ENCODE peak calls at places on chromosomes 4 and X, in nine cellular contexts. F is ovary; I is psoas muscle; E is SK-N-SH; W is A549; C is pancreas; L is spleen; S is ascending aorta; K is CD8-positive, alpha-beta T cell. N is an unnamed sample.

GRCh38 chrX:71994601-71995000 is 84.0 kb downstream of the NHSL2 start:
- DNase-seq in F (no peak), I (no peak), E (no peak), W (no peak), C (no peak), L (no peak), S (no peak), K (no peak), N (no peak)

GRCh38 chr4:98326168-98326567 is 65.0 kb downstream of the RAP1GDS1 start:
- DNase-seq in F (no peak), I (no peak), E (no peak), W (no peak), C (no peak), L (no peak), S (no peak), K (no peak), N (no peak)

GRCh38 chr4:108833041-108833440 is 70.2 kb upstream of the ETNPPL start:
- DNase-seq in F (no peak), I (no peak), E (no peak), W (peak; percentile 6), C (no peak), L (no peak), S (no peak), K (no peak), N (no peak)

GRCh38 chr4:30717208-30718020 is 2.8 kb upstream of the PCDH7 start:
- DNase-seq in F (peak; percentile 22), I (peak; percentile 52), E (peak; percentile 42), W (peak; percentile 27), C (no peak), L (peak; percentile 77), S (peak; percentile 74), K (no peak), N (peak; percentile 19)

GRCh38 chr4:137530176-137530575 is 2.1 kb downstream of the PCDH18 start:
- DNase-seq in F (no peak), I (no peak), E (no peak), W (no peak), C (no peak), L (no peak), S (no peak), K (no peak), N (no peak)

GRCh38 chr4:56804551-56804950 is 16.9 kb downstream of the SPINK2 start:
- DNase-seq in F (no peak), I (no peak), E (no peak), W (no peak), C (no peak), L (no peak), S (no peak), K (no peak), N (no peak)

GRCh38 chr4:101346562-101347266 is 612 bp downstream of the PPP3CA start:
- DNase-seq in F (peak; percentile 65), I (peak; percentile 79), E (no peak), W (peak; percentile 47), C (peak; percentile 48), L (peak; percentile 92), S (peak; percentile 77), K (no peak), N (peak; percentile 61)

GRCh38 chrX:121254336-121254735 is 206.9 kb downstream of the GLUD2 start:
- DNase-seq in F (no peak), I (no peak), E (no peak), W (peak; percentile 4), C (no peak), L (no peak), S (no peak), K (no peak), N (no peak)

GRCh38 chr4:15054546-15054945 is 52.3 kb downstream of the CPEB2 start:
- DNase-seq in F (no peak), I (no peak), E (no peak), W (no peak), C (no peak), L (no peak), S (no peak), K (no peak), N (no peak)

GRCh38 chr4:115537387-115537786 is 424.0 kb upstream of the NDST4 start:
- DNase-seq in F (no peak), I (no peak), E (no peak), W (no peak), C (no peak), L (no peak), S (no peak), K (no peak), N (no peak)

GRCh38 chr4:110310795-110311194 is 112.4 kb upstream of the ELOVL6 start:
- DNase-seq in F (no peak), I (no peak), E (no peak), W (peak; percentile 11), C (no peak), L (no peak), S (no peak), K (no peak), N (no peak)

GRCh38 chr4:48340276-48340904 is 939 bp upstream of the SLAIN2 start:
- DNase-seq in F (no peak), I (no peak), E (no peak), W (no peak), C (no peak), L (no peak), S (no peak), K (no peak), N (no peak)

GRCh38 chr4:76204936-76205335 is 8.7 kb downstream of the SCARB2 start:
- DNase-seq in F (no peak), I (no peak), E (no peak), W (no peak), C (no peak), L (no peak), S (no peak), K (no peak), N (no peak)
- H3K4me1 ChIP-seq in F (peaks cover 21% of the 10 kb centered on the region), I (peaks cover 95% of the 10 kb centered on the region), E (peaks cover 20% of the 10 kb centered on the region), W (peaks cover 28% of the 10 kb centered on the region), C (peaks cover 46% of the 10 kb centered on the region), L (peaks cover 30% of the 10 kb centered on the region), S (peaks cover 8% of the 10 kb centered on the region), K (peaks cover 7% of the 10 kb centered on the region), N (peaks cover 90% of the 10 kb centered on the region)

DNA sequence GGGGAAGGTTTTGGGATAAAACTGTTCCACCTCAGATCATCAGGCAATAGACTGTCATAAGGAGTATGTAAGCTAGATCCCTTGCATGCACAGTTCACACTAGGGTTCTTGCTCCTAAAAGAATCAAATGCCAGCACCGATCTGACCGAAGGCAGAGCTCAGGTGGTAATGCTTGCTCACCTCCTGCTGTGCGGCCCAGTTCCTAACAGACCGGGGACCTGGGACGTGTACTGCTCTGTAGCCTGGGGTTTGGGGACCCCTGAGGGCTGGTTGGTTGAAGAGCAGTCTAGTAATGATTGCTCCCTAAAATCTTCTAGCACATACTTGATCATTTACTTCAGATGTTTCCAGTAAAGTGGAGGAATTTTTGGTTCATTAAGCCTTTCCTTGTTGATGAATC is 173.1 kb upstream of the SLIT2 start:
- DNase-seq in F (no peak), I (no peak), E (no peak), W (no peak), C (no peak), L (no peak), S (no peak), K (no peak), N (no peak)
- H3K4me1 ChIP-seq in F (no peaks in the 10 kb centered on the region), I (no peaks in the 10 kb centered on the region), E (no peaks in the 10 kb centered on the region), W (no peaks in the 10 kb centered on the region), C (no peaks in the 10 kb centered on the region), L (no peaks in the 10 kb centered on the region), S (no peaks in the 10 kb centered on the region), K (no peaks in the 10 kb centered on the region), N (no peaks in the 10 kb centered on the region)

DNA sequence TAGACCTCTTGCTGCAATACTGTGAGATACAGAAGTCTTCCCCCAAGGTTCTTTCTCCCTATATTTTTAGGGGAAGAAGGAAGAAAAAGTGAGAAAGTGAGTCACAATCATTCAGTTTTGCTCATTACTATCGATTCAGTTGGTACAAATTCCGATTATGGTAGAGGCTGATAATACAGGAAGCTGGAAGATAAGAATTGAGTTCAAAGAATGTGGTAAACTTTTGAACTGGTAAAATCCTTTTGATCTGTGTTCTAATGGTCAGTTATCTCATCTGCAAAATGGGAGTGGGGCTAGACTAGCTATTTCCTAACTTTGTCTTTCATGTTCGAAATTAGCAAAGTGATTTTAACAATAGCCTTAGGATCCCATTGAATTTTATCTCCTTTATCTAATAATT is 101.4 kb upstream of the FAT1 start:
- DNase-seq in F (no peak), I (no peak), E (no peak), W (no peak), C (no peak), L (no peak), S (no peak), K (no peak), N (no peak)
- H3K4me1 ChIP-seq in F (no peaks in the 10 kb centered on the region), I (no peaks in the 10 kb centered on the region), E (peaks cover 3% of the 10 kb centered on the region), W (peaks cover 32% of the 10 kb centered on the region), C (no peaks in the 10 kb centered on the region), L (no peaks in the 10 kb centered on the region), S (no peaks in the 10 kb centered on the region), K (no peaks in the 10 kb centered on the region), N (no peaks in the 10 kb centered on the region)

GRCh38 chr4:40241936-40242590 is 45.2 kb downstream of the RHOH start:
- DNase-seq in F (no peak), I (no peak), E (no peak), W (no peak), C (no peak), L (no peak), S (no peak), K (no peak), N (no peak)
- H3K4me1 ChIP-seq in F (no peaks in the 10 kb centered on the region), I (no peaks in the 10 kb centered on the region), E (no peaks in the 10 kb centered on the region), W (peaks cover 6% of the 10 kb centered on the region), C (no peaks in the 10 kb centered on the region), L (peaks cover 34% of the 10 kb centered on the region), S (no peaks in the 10 kb centered on the region), K (peaks cover 95% of the 10 kb centered on the region), N (no peaks in the 10 kb centered on the region)

GRCh38 chr4:151992301-151992700 is 231.5 kb upstream of the GATB start:
- DNase-seq in F (no peak), I (no peak), E (no peak), W (no peak), C (no peak), L (no peak), S (no peak), K (no peak), N (no peak)

GRCh38 chr4:151992755-151993154 is 231.9 kb upstream of the GATB start:
- DNase-seq in F (no peak), I (no peak), E (no peak), W (no peak), C (no peak), L (no peak), S (no peak), K (no peak), N (no peak)

GRCh38 chr4:151991884-151992166 is 231.0 kb upstream of the GATB start:
- DNase-seq in F (no peak), I (no peak), E (no peak), W (no peak), C (no peak), L (no peak), S (no peak), K (no peak), N (no peak)

GRCh38 chr4:151993521-151993920 is 232.7 kb upstream of the GATB start:
- DNase-seq in F (no peak), I (no peak), E (no peak), W (no peak), C (no peak), L (no peak), S (no peak), K (no peak), N (no peak)

GRCh38 chr4:151994429-151994828 is 233.6 kb upstream of the GATB start:
- DNase-seq in F (no peak), I (no peak), E (no peak), W (no peak), C (no peak), L (no peak), S (no peak), K (no peak), N (no peak)
- H3K4me1 ChIP-seq in F (no peaks in the 10 kb centered on the region), I (no peaks in the 10 kb centered on the region), E (no peaks in the 10 kb centered on the region), W (no peaks in the 10 kb centered on the region), C (no peaks in the 10 kb centered on the region), L (peaks cover 6% of the 10 kb centered on the region), S (no peaks in the 10 kb centered on the region), K (peaks cover 47% of the 10 kb centered on the region), N (peaks cover 26% of the 10 kb centered on the region)

GRCh38 chr4:113141901-113142346 is 92.5 kb downstream of the ANK2 start:
- DNase-seq in F (no peak), I (no peak), E (no peak), W (peak; percentile 30), C (no peak), L (no peak), S (no peak), K (no peak), N (no peak)
- H3K4me1 ChIP-seq in F (peaks cover 7% of the 10 kb centered on the region), I (no peaks in the 10 kb centered on the region), E (no peaks in the 10 kb centered on the region), W (peaks cover 17% of the 10 kb centered on the region), C (no peaks in the 10 kb centered on the region), L (no peaks in the 10 kb centered on the region), S (no peaks in the 10 kb centered on the region), K (no peaks in the 10 kb centered on the region), N (peaks cover 31% of the 10 kb centered on the region)

N was measured in left ventricle myocardium inferior.